ENCODE peak calls at places on chromosomes 1 and 21, in seven cellular contexts. One of them, this sample, is unnamed.

GRCh38 chr1:94350350-94350924 is 67.8 kb upstream of the ABCD3 start:
- DNase-seq in neuronal stem cell: no peak
- DNase-seq in tibial nerve: no peak
- DNase-seq in heart left ventricle: no peak
- DNase-seq in NB4: no peak
- DNase-seq in CD8-positive, alpha-beta T cell: no peak
- DNase-seq in cardiac fibroblast: no peak
- DNase-seq in this sample: no peak

GRCh38 chr1:200372095-200372884 is 37.5 kb downstream of the ZNF281 start:
- DNase-seq in neuronal stem cell: no peak
- DNase-seq in NB4: no peak
- DNase-seq in cardiac fibroblast: peak; percentile 41
- DNase-seq in tibial nerve: no peak
- DNase-seq in CD8-positive, alpha-beta T cell: no peak
- DNase-seq in heart left ventricle: no peak
- DNase-seq in this sample: no peak

GRCh38 chr1:23593556-23594148 is 34.4 kb upstream of the ID3 start:
- DNase-seq in cardiac fibroblast: no peak
- DNase-seq in NB4: no peak
- DNase-seq in neuronal stem cell: no peak
- DNase-seq in heart left ventricle: no peak
- DNase-seq in tibial nerve: no peak
- DNase-seq in CD8-positive, alpha-beta T cell: no peak
- DNase-seq in this sample: no peak

GRCh38 chr21:33924766-33925100 is 9.1 kb upstream of the ATP5PO start:
- DNase-seq in tibial nerve: no peak
- DNase-seq in CD8-positive, alpha-beta T cell: no peak
- DNase-seq in NB4: peak; percentile 19
- DNase-seq in heart left ventricle: no peak
- DNase-seq in cardiac fibroblast: no peak
- DNase-seq in neuronal stem cell: no peak
- DNase-seq in this sample: no peak

GRCh38 chr1:151998611-151999362 is 5.1 kb upstream of the S100A10 start:
- DNase-seq in neuronal stem cell: no peak
- DNase-seq in CD8-positive, alpha-beta T cell: no peak
- DNase-seq in cardiac fibroblast: no peak
- DNase-seq in tibial nerve: no peak
- DNase-seq in heart left ventricle: no peak
- DNase-seq in NB4: no peak
- DNase-seq in this sample: no peak

GRCh38 chr21:35179990-35180557 is 131.0 kb upstream of the RUNX1 start:
- DNase-seq in tibial nerve: no peak
- DNase-seq in cardiac fibroblast: peak; percentile 61
- DNase-seq in CD8-positive, alpha-beta T cell: no peak
- DNase-seq in NB4: no peak
- DNase-seq in neuronal stem cell: no peak
- DNase-seq in heart left ventricle: no peak
- DNase-seq in this sample: peak; percentile 46

GRCh38 chr21:38439957-38440356 is 58.3 kb downstream of the ERG start:
- DNase-seq in cardiac fibroblast: no peak
- DNase-seq in CD8-positive, alpha-beta T cell: no peak
- DNase-seq in neuronal stem cell: no peak
- DNase-seq in tibial nerve: no peak
- DNase-seq in heart left ventricle: no peak
- DNase-seq in NB4: peak; percentile 79
- DNase-seq in this sample: no peak

GRCh38 chr1:167502719-167503452 is 15.4 kb downstream of the CD247 start:
- DNase-seq in neuronal stem cell: no peak
- DNase-seq in CD8-positive, alpha-beta T cell: no peak
- DNase-seq in heart left ventricle: no peak
- DNase-seq in NB4: no peak
- DNase-seq in cardiac fibroblast: no peak
- DNase-seq in tibial nerve: no peak
- DNase-seq in this sample: no peak

GRCh38 chr1:15526490-15527339 is at the start of gene DNAJC16:
- DNase-seq in heart left ventricle: peak; percentile 100
- DNase-seq in NB4: peak; percentile 99
- DNase-seq in CD8-positive, alpha-beta T cell: peak; percentile 97
- DNase-seq in neuronal stem cell: peak; percentile 100
- DNase-seq in tibial nerve: peak; percentile 98
- DNase-seq in cardiac fibroblast: peak; percentile 100
- DNase-seq in this sample: peak; percentile 100

GRCh38 chr1:11741919-11742598 is 6.1 kb downstream of the AGTRAP start:
- DNase-seq in NB4: no peak
- DNase-seq in tibial nerve: no peak
- DNase-seq in neuronal stem cell: no peak
- DNase-seq in CD8-positive, alpha-beta T cell: no peak
- DNase-seq in cardiac fibroblast: no peak
- DNase-seq in heart left ventricle: no peak
- DNase-seq in this sample: no peak

GRCh38 chr1:32464716-32465540 is at the start of gene ZBTB8B:
- DNase-seq in neuronal stem cell: peak; percentile 93
- DNase-seq in cardiac fibroblast: peak; percentile 90
- DNase-seq in heart left ventricle: peak; percentile 63
- DNase-seq in CD8-positive, alpha-beta T cell: peak; percentile 57
- DNase-seq in tibial nerve: peak; percentile 22
- DNase-seq in NB4: no peak
- DNase-seq in this sample: peak; percentile 76

GRCh38 chr21:38925923-38926322 is 120.2 kb downstream of the ETS2 start:
- DNase-seq in heart left ventricle: peak; percentile 74
- DNase-seq in cardiac fibroblast: peak; percentile 96
- DNase-seq in tibial nerve: peak; percentile 56
- DNase-seq in CD8-positive, alpha-beta T cell: no peak
- DNase-seq in neuronal stem cell: no peak
- DNase-seq in NB4: no peak
- DNase-seq in this sample: peak; percentile 89

GRCh38 chr1:29506678-29507225 is 270.4 kb downstream of the PTPRU start:
- DNase-seq in neuronal stem cell: no peak
- DNase-seq in CD8-positive, alpha-beta T cell: no peak
- DNase-seq in tibial nerve: no peak
- DNase-seq in heart left ventricle: no peak
- DNase-seq in cardiac fibroblast: no peak
- DNase-seq in NB4: no peak
- DNase-seq in this sample: no peak

GRCh38 chr1:58592521-58593134 is 15.6 kb upstream of the TACSTD2 start:
- DNase-seq in cardiac fibroblast: peak; percentile 92
- DNase-seq in heart left ventricle: peak; percentile 52
- DNase-seq in CD8-positive, alpha-beta T cell: no peak
- DNase-seq in NB4: no peak
- DNase-seq in neuronal stem cell: no peak
- DNase-seq in tibial nerve: no peak
- DNase-seq in this sample: peak; percentile 81

GRCh38 chr1:241834733-241835377 is 13.1 kb upstream of the EXO1 start:
- DNase-seq in neuronal stem cell: no peak
- DNase-seq in tibial nerve: no peak
- DNase-seq in CD8-positive, alpha-beta T cell: no peak
- DNase-seq in heart left ventricle: no peak
- DNase-seq in NB4: peak; percentile 28
- DNase-seq in cardiac fibroblast: peak; percentile 66
- DNase-seq in this sample: peak; percentile 51

GRCh38 chr1:228902781-228903572 is 167.7 kb downstream of the RHOU start:
- DNase-seq in heart left ventricle: peak; percentile 62
- DNase-seq in cardiac fibroblast: peak; percentile 99
- DNase-seq in neuronal stem cell: no peak
- DNase-seq in NB4: no peak
- DNase-seq in CD8-positive, alpha-beta T cell: no peak
- DNase-seq in tibial nerve: peak; percentile 90
- DNase-seq in this sample: peak; percentile 96

GRCh38 chr1:225565845-225566244 is 87.1 kb downstream of the ENAH start:
- DNase-seq in heart left ventricle: no peak
- DNase-seq in cardiac fibroblast: peak; percentile 83
- DNase-seq in NB4: peak; percentile 71
- DNase-seq in tibial nerve: peak; percentile 41
- DNase-seq in CD8-positive, alpha-beta T cell: no peak
- DNase-seq in neuronal stem cell: no peak
- DNase-seq in this sample: no peak

GRCh38 chr1:155267373-155267772 is 5.2 kb upstream of the SCAMP3 start:
- DNase-seq in CD8-positive, alpha-beta T cell: no peak
- DNase-seq in neuronal stem cell: no peak
- DNase-seq in cardiac fibroblast: no peak
- DNase-seq in heart left ventricle: no peak
- DNase-seq in NB4: no peak
- DNase-seq in tibial nerve: no peak
- DNase-seq in this sample: no peak

GRCh38 chr1:155272466-155273133 is 704 bp downstream of the CLK2 start:
- DNase-seq in CD8-positive, alpha-beta T cell: no peak
- DNase-seq in cardiac fibroblast: peak; percentile 65
- DNase-seq in heart left ventricle: no peak
- DNase-seq in neuronal stem cell: no peak
- DNase-seq in tibial nerve: no peak
- DNase-seq in NB4: no peak
- DNase-seq in this sample: peak; percentile 37

GRCh38 chr1:155273134-155273982 is at the start of gene CLK2:
- DNase-seq in CD8-positive, alpha-beta T cell: peak; percentile 96
- DNase-seq in heart left ventricle: peak; percentile 96
- DNase-seq in NB4: peak; percentile 99
- DNase-seq in cardiac fibroblast: peak; percentile 98
- DNase-seq in tibial nerve: peak; percentile 87
- DNase-seq in neuronal stem cell: peak; percentile 94
- DNase-seq in this sample: peak; percentile 68

GRCh38 chr1:155269381-155269780 is 3.9 kb downstream of the CLK2 start:
- DNase-seq in tibial nerve: no peak
- DNase-seq in NB4: no peak
- DNase-seq in neuronal stem cell: no peak
- DNase-seq in cardiac fibroblast: no peak
- DNase-seq in CD8-positive, alpha-beta T cell: no peak
- DNase-seq in heart left ventricle: no peak
- DNase-seq in this sample: no peak

DNA sequence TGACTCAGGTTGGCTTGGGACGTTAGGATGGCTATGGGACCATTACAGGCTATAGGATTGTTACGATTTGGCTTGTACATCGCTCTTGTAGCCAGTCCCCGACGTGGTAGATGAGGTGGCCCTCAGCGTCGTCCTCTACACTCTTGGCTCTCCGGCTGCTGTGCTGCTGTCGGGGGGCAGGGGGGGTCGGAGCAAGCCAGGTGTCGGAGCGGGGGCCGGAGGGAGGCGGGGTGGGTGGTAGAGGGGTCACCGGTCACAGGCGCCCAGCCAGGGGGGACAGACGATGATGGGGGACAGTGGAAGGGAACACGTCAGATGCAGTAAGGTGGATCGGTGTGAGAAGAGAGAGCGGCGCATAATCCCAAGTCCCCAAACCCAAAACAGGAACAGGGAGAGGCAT is 4.7 kb downstream of the CLK2 start:
- DNase-seq in NB4: no peak
- DNase-seq in CD8-positive, alpha-beta T cell: no peak
- DNase-seq in tibial nerve: no peak
- DNase-seq in neuronal stem cell: no peak
- DNase-seq in heart left ventricle: no peak
- DNase-seq in cardiac fibroblast: no peak
- DNase-seq in this sample: no peak
- H3K4me3 ChIP-seq in NB4: no peak overlapping the region
- H3K4me3 ChIP-seq in CD8-positive, alpha-beta T cell: no peak overlapping the region
- H3K4me3 ChIP-seq in tibial nerve: no peak overlapping the region
- H3K4me3 ChIP-seq in neuronal stem cell: no peak overlapping the region
- H3K4me3 ChIP-seq in heart left ventricle: no peak overlapping the region
- H3K4me3 ChIP-seq in cardiac fibroblast: no peak overlapping the region
- H3K4me3 ChIP-seq in this sample: no peak overlapping the region

GRCh38 chr1:4652631-4653327 is 1.6 kb upstream of the AJAP1 start:
- DNase-seq in cardiac fibroblast: peak; percentile 33
- DNase-seq in tibial nerve: peak; percentile 30
- DNase-seq in NB4: peak; percentile 57
- DNase-seq in CD8-positive, alpha-beta T cell: peak; percentile 76
- DNase-seq in heart left ventricle: peak; percentile 33
- DNase-seq in neuronal stem cell: peak; percentile 62
- DNase-seq in this sample: no peak

GRCh38 chr1:4650981-4651380 is 3.4 kb upstream of the AJAP1 start:
- DNase-seq in tibial nerve: no peak
- DNase-seq in NB4: no peak
- DNase-seq in CD8-positive, alpha-beta T cell: no peak
- DNase-seq in cardiac fibroblast: no peak
- DNase-seq in heart left ventricle: no peak
- DNase-seq in neuronal stem cell: no peak
- DNase-seq in this sample: no peak

GRCh38 chr1:4653328-4653660 is 1.1 kb upstream of the AJAP1 start:
- DNase-seq in neuronal stem cell: no peak
- DNase-seq in heart left ventricle: no peak
- DNase-seq in NB4: no peak
- DNase-seq in cardiac fibroblast: no peak
- DNase-seq in CD8-positive, alpha-beta T cell: no peak
- DNase-seq in tibial nerve: no peak
- DNase-seq in this sample: no peak

GRCh38 chr1:4648657-4649056 is 5.8 kb upstream of the AJAP1 start:
- DNase-seq in heart left ventricle: no peak
- DNase-seq in NB4: no peak
- DNase-seq in tibial nerve: no peak
- DNase-seq in CD8-positive, alpha-beta T cell: no peak
- DNase-seq in neuronal stem cell: no peak
- DNase-seq in cardiac fibroblast: no peak
- DNase-seq in this sample: no peak

GRCh38 chr1:4650486-4650885 is 3.9 kb upstream of the AJAP1 start:
- DNase-seq in tibial nerve: no peak
- DNase-seq in cardiac fibroblast: peak; percentile 7
- DNase-seq in heart left ventricle: no peak
- DNase-seq in neuronal stem cell: no peak
- DNase-seq in CD8-positive, alpha-beta T cell: no peak
- DNase-seq in NB4: peak; percentile 17
- DNase-seq in this sample: no peak
- H3K4me3 ChIP-seq in tibial nerve: no peak overlapping the region
- H3K4me3 ChIP-seq in cardiac fibroblast: no peak overlapping the region
- H3K4me3 ChIP-seq in heart left ventricle: no peak overlapping the region
- H3K4me3 ChIP-seq in neuronal stem cell: no peak overlapping the region
- H3K4me3 ChIP-seq in CD8-positive, alpha-beta T cell: no peak overlapping the region
- H3K4me3 ChIP-seq in NB4: no peak overlapping the region
- H3K4me3 ChIP-seq in this sample: no peak overlapping the region

DNA sequence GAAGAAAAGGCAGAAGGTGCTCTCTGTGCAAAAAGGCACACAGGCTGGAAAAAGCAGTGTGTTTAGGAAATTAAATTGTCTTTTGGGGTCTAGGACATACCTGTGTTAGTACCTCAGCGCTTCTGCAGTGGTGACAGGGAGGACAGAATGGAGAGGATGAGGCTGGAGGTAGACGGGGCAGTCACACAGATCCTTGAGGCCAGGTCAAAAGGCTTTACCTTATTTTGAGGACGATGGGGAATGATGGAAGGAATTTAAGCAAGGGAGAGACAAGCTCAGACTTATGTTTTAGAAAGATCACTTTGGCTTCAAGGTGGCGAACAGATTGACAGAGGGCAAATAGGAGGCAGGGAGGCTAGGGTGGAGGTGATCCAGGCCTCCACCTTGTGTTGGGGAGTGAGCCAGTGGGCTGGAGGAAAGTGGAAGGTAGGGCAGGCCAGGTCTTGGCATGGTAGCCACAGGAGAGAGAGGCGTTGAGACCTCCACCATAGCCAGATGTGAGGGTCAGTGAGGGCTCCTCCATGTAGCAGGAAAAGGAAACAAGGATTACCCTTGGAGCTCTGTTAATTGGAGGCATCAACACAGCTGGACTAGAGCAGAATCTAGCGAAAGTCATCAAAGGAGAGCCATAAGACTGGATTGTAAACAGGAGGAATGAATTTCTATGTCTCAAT is 4.2 kb downstream of the CYP4B1 start:
- DNase-seq in NB4: no peak
- DNase-seq in cardiac fibroblast: no peak
- DNase-seq in CD8-positive, alpha-beta T cell: no peak
- DNase-seq in neuronal stem cell: no peak
- DNase-seq in tibial nerve: no peak
- DNase-seq in heart left ventricle: no peak
- DNase-seq in this sample: no peak
- H3K4me3 ChIP-seq in NB4: no peak overlapping the region
- H3K4me3 ChIP-seq in cardiac fibroblast: no peak overlapping the region
- H3K4me3 ChIP-seq in CD8-positive, alpha-beta T cell: no peak overlapping the region
- H3K4me3 ChIP-seq in neuronal stem cell: no peak overlapping the region
- H3K4me3 ChIP-seq in tibial nerve: peak overlapping the region; percentile 33
- H3K4me3 ChIP-seq in heart left ventricle: no peak overlapping the region
- H3K4me3 ChIP-seq in this sample: no peak overlapping the region

GRCh38 chr1:230104395-230105244 is 37.6 kb downstream of the GALNT2 start:
- DNase-seq in neuronal stem cell: no peak
- DNase-seq in NB4: peak; percentile 77
- DNase-seq in tibial nerve: peak; percentile 96
- DNase-seq in cardiac fibroblast: peak; percentile 99
- DNase-seq in CD8-positive, alpha-beta T cell: peak; percentile 71
- DNase-seq in heart left ventricle: peak; percentile 86
- DNase-seq in this sample: peak; percentile 94
- H3K4me3 ChIP-seq in neuronal stem cell: no peak overlapping the region
- H3K4me3 ChIP-seq in NB4: no peak overlapping the region
- H3K4me3 ChIP-seq in tibial nerve: no peak overlapping the region
- H3K4me3 ChIP-seq in cardiac fibroblast: peak overlapping the region; percentile 9
- H3K4me3 ChIP-seq in CD8-positive, alpha-beta T cell: no peak overlapping the region
- H3K4me3 ChIP-seq in heart left ventricle: peak overlapping the region; percentile 21
- H3K4me3 ChIP-seq in this sample: peak overlapping the region; percentile 12